ENCODE peak calls at places on chromosomes 11 and 22, in ten cellular contexts. F is CD4-positive, alpha-beta T cell; Q is ovary; V is colonic mucosa; N is A549; P is transverse colon; R is adrenal gland; A is GM23338; S is upper lobe of right lung; X is heart right ventricle. T is an unnamed sample.

GRCh38 chr22:42316988-42317387 is 46.5 kb upstream of the TCF20 start:
- DNase-seq in F (peak), Q (no peak), V (peak), N (no peak), P (peak), R (no peak), A (no peak), S (peak), X (no peak), T (no peak)

GRCh38 chr22:37449281-37449680 is 22.0 kb upstream of the ELFN2 start:
- DNase-seq in F (no peak), Q (no peak), V (no peak), N (no peak), P (no peak), R (no peak), A (no peak), S (no peak), X (no peak), T (no peak)

GRCh38 chr11:126487711-126488110 is 132.2 kb downstream of the ST3GAL4 start:
- DNase-seq in F (no peak), Q (no peak), V (no peak), N (no peak), P (no peak), R (no peak), A (no peak), S (peak), X (no peak), T (no peak)

GRCh38 chr11:115921986-115922385 is 417.8 kb upstream of the CADM1 start:
- DNase-seq in F (no peak), Q (no peak), V (no peak), N (no peak), P (no peak), R (no peak), A (no peak), S (no peak), X (no peak), T (no peak)

GRCh38 chr11:102773388-102773787 is 7.0 kb downstream of the MMP10 start:
- DNase-seq in F (no peak), Q (no peak), V (no peak), N (no peak), P (no peak), R (no peak), A (no peak), S (no peak), X (no peak), T (no peak)

GRCh38 chr11:69351460-69351859 is 57.5 kb downstream of the MYEOV start:
- DNase-seq in F (no peak), Q (no peak), V (no peak), N (no peak), P (no peak), R (no peak), A (no peak), S (no peak), X (no peak), T (no peak)

GRCh38 chr11:83459802-83460201 is 173.6 kb upstream of the CCDC90B start:
- DNase-seq in F (no peak), Q (no peak), V (no peak), N (no peak), P (no peak), R (no peak), A (no peak), S (no peak), X (no peak), T (no peak)

GRCh38 chr11:129881570-129882170 is 13.7 kb downstream of the NFRKB start:
- DNase-seq in F (peak), Q (no peak), V (peak), N (peak), P (no peak), R (peak), A (peak), S (no peak), X (no peak), T (no peak)

GRCh38 chr11:94767701-94768601 is at the start of gene AMOTL1:
- DNase-seq in F (no peak), Q (peak), V (peak), N (no peak), P (peak), R (peak), A (peak), S (peak), X (peak), T (peak)

GRCh38 chr11:63609971-63610580 is 4.2 kb downstream of the PLAAT3 start:
- DNase-seq in F (no peak), Q (peak), V (no peak), N (no peak), P (no peak), R (no peak), A (no peak), S (no peak), X (no peak), T (no peak)
- H3K27ac ChIP-seq in F (no peak), Q (peak), V (no peak), N (no peak), P (peak), R (peak), A (peak), S (no peak), X (peak), T (peak)

GRCh38 chr11:77198440-77198849 is 70.4 kb downstream of the MYO7A start:
- DNase-seq in F (no peak), Q (peak), V (no peak), N (peak), P (no peak), R (no peak), A (peak), S (peak), X (no peak), T (peak)
- TF ChIP-seq CTCF in F (no peak), Q (no peak), V (no peak), N (peak), P (no peak), R (peak), A (peak), S (no peak), X (no peak), T (no peak)

DNA sequence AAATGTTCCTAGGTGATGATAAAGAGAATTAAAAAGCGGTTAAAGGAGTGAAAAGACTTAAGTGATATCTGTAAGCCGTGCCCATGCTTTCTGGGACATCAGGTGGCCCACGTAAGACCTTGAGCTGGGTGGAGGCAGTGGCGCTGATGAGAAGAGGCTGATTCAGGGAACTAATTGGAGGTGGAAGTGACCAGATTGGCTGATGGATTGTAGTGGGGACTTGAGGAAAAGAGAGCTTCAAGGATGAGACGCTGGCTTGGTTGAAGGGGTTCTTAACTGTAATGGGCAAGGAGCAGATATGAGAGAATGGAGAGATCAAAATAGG is 69.1 kb upstream of the EP300 start:
- DNase-seq in F (no peak), Q (no peak), V (no peak), N (no peak), P (no peak), R (peak), A (no peak), S (no peak), X (no peak), T (no peak)
- H3K27ac ChIP-seq in F (no peak), Q (no peak), V (no peak), N (peak), P (peak), R (peak), A (no peak), S (peak), X (peak), T (peak)

GRCh38 chr11:67583319-67584204 is at the start of gene GSTP1:
- DNase-seq in F (peak), Q (peak), V (peak), N (peak), P (peak), R (peak), A (peak), S (peak), X (peak), T (peak)

GRCh38 chr11:67584205-67584880 is 731 bp downstream of the GSTP1 start:
- DNase-seq in F (peak), Q (peak), V (peak), N (no peak), P (peak), R (peak), A (peak), S (peak), X (peak), T (peak)

GRCh38 chr11:67577951-67578350 is 5.7 kb upstream of the GSTP1 start:
- DNase-seq in F (no peak), Q (no peak), V (no peak), N (no peak), P (no peak), R (no peak), A (no peak), S (no peak), X (no peak), T (no peak)

GRCh38 chr11:67582026-67582425 is 1.6 kb upstream of the GSTP1 start:
- DNase-seq in F (no peak), Q (no peak), V (no peak), N (no peak), P (no peak), R (no peak), A (no peak), S (no peak), X (no peak), T (no peak)

DNA sequence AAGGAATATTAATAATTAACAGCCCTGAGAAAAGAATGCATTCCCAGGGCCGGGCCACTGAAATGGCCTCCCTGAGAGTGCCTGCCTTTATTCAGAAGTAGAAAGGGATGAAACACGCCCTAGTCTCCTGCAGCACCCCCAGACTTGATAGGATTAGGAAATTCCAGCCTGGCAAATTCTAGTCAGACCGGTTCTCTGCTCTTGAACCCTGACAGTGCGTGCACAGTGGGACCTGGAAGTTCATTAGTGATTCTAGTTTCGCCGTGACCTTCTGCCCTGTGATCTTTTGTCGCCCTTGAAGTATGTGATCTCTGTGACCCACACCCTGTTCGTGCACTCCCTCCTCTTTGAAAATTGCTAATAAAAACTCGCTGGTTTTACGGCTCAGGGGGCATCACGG is 2.1 kb upstream of the GSTP1 start:
- DNase-seq in F (no peak), Q (no peak), V (peak), N (no peak), P (no peak), R (no peak), A (peak), S (no peak), X (no peak), T (no peak)
- TF ChIP-seq CTCF in F (no peak), Q (no peak), V (no peak), N (no peak), P (no peak), R (no peak), A (no peak), S (no peak), X (no peak), T (no peak)

GRCh38 chr11:73331138-73331916 is 23.3 kb downstream of the ARHGEF17 start:
- DNase-seq in F (no peak), Q (no peak), V (no peak), N (no peak), P (no peak), R (no peak), A (peak), S (no peak), X (peak), T (no peak)

GRCh38 chr11:73333626-73334199 is 25.6 kb downstream of the ARHGEF17 start:
- DNase-seq in F (no peak), Q (no peak), V (no peak), N (no peak), P (no peak), R (no peak), A (no peak), S (no peak), X (no peak), T (no peak)

GRCh38 chr11:73334244-73335203 is 26.4 kb downstream of the ARHGEF17 start:
- DNase-seq in F (no peak), Q (peak), V (peak), N (peak), P (peak), R (peak), A (no peak), S (no peak), X (peak), T (peak)

GRCh38 chr11:73335204-73335923 is 27.3 kb downstream of the ARHGEF17 start:
- DNase-seq in F (peak), Q (peak), V (peak), N (peak), P (peak), R (peak), A (peak), S (peak), X (peak), T (peak)

DNA sequence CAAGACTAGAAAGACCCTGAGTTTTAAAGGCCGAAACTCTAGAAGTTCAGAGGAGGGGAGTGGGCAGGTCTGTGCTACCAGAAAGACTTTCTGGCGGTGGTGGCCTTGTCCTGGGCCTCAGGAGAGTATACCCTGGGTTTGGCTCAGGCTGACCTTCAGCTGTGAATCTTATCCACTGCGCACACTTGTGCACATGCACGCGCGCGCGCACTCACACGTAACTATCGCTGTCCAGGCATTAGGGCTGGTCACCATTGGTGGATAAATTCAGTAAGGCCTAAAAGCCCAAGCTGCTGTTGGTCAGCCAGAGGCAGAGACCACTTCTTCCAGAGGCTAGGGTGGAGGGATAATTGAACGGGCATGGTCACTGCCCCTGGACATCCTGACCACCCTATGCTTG is 25.1 kb downstream of the ARHGEF17 start:
- DNase-seq in F (no peak), Q (no peak), V (no peak), N (no peak), P (no peak), R (no peak), A (no peak), S (no peak), X (no peak), T (no peak)
- H3K27ac ChIP-seq in F (no peak), Q (no peak), V (peak), N (peak), P (peak), R (peak), A (no peak), S (peak), X (peak), T (peak)

GRCh38 chr11:100831929-100832480 is 144.9 kb downstream of the ARHGAP42 start:
- DNase-seq in F (no peak), Q (no peak), V (no peak), N (no peak), P (no peak), R (peak), A (no peak), S (no peak), X (peak), T (peak)

GRCh38 chr11:100830978-100831732 is 144.1 kb downstream of the ARHGAP42 start:
- DNase-seq in F (no peak), Q (no peak), V (no peak), N (no peak), P (no peak), R (no peak), A (peak), S (no peak), X (no peak), T (peak)

GRCh38 chr11:100830295-100830694 is 143.2 kb downstream of the ARHGAP42 start:
- DNase-seq in F (no peak), Q (no peak), V (no peak), N (no peak), P (no peak), R (no peak), A (no peak), S (no peak), X (peak), T (peak)

GRCh38 chr11:100825610-100826009 is 138.5 kb downstream of the ARHGAP42 start:
- DNase-seq in F (no peak), Q (no peak), V (no peak), N (no peak), P (no peak), R (no peak), A (no peak), S (no peak), X (no peak), T (no peak)

DNA sequence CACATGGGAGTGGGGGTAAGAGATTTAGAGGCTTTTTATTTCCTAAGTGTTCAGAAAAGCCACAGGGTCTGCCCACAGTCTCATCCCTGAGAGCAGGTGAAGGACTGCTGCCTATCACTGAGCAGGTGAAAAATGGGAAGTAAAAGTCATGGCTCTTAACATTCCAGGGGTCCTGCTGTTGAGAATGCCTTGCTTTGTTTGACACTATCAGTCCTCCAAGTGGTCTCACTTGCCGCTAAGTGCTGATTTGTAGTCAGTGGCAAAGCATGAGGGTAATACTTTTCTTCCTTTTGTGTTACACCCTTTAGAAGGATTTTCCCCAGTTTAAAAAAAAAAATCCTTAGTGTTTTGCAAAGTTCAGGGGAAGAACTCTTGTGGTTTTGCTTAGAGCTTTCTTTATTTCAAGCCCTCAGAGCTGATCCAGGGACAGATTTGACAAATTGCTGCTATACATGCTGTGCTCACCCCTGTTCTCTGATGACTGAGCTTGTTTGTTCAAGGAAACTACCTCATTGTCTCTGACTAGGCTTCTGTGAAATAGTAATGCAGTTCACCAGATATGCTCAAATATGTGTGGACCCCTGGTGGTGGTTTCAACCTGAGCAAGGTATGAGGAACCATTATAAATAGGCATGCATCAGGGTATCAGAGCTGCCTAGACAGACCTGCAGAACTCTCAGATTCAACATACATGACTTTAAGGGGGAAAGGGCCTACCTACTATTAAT is 141.0 kb downstream of the ARHGAP42 start:
- DNase-seq in F (no peak), Q (no peak), V (no peak), N (peak), P (no peak), R (no peak), A (peak), S (no peak), X (no peak), T (no peak)
- TF ChIP-seq CTCF in F (no peak), Q (no peak), V (no peak), N (peak), P (no peak), R (no peak), A (peak), S (no peak), X (no peak), T (peak)

GRCh38 chr11:57182896-57183295 is 1.1 kb downstream of the LRRC55 start:
- DNase-seq in F (no peak), Q (no peak), V (no peak), N (no peak), P (no peak), R (no peak), A (no peak), S (no peak), X (no peak), T (no peak)

GRCh38 chr11:57180964-57181363 is 789 bp upstream of the LRRC55 start:
- DNase-seq in F (no peak), Q (no peak), V (no peak), N (no peak), P (no peak), R (no peak), A (peak), S (no peak), X (no peak), T (no peak)

GRCh38 chr11:57179701-57180100 is 2.1 kb upstream of the LRRC55 start:
- DNase-seq in F (no peak), Q (no peak), V (no peak), N (no peak), P (no peak), R (no peak), A (peak), S (no peak), X (no peak), T (no peak)

GRCh38 chr11:57181678-57182305 is at the start of gene LRRC55:
- DNase-seq in F (no peak), Q (no peak), V (no peak), N (no peak), P (no peak), R (no peak), A (no peak), S (no peak), X (no peak), T (no peak)

GRCh38 chr11:57180141-57180561 is 1.6 kb upstream of the LRRC55 start:
- DNase-seq in F (no peak), Q (peak), V (no peak), N (no peak), P (no peak), R (no peak), A (peak), S (no peak), X (no peak), T (no peak)
- H3K27ac ChIP-seq in F (no peak), Q (no peak), V (no peak), N (no peak), P (no peak), R (no peak), A (no peak), S (no peak), X (no peak), T (no peak)